ENCODE peak calls at places on chromosome 11, in six cellular contexts. One of them, this sample, is unnamed.

GRCh38 chr11:61832758-61833157 is 4.7 kb downstream of the FADS2 start:
- DNase-seq in uterus: no peak
- DNase-seq in cardiac muscle cell: no peak
- DNase-seq in heart left ventricle: peak; percentile 36
- DNase-seq in pancreas: no peak
- DNase-seq in lower lobe of right lung: no peak
- DNase-seq in this sample: no peak

GRCh38 chr11:76850815-76851214 is 9.9 kb upstream of the ACER3 start:
- DNase-seq in uterus: no peak
- DNase-seq in cardiac muscle cell: no peak
- DNase-seq in heart left ventricle: peak; percentile 13
- DNase-seq in pancreas: no peak
- DNase-seq in lower lobe of right lung: no peak
- DNase-seq in this sample: no peak

GRCh38 chr11:19953909-19954308 is 206.4 kb downstream of the DBX1 start:
- DNase-seq in uterus: no peak
- DNase-seq in cardiac muscle cell: peak; percentile 75
- DNase-seq in heart left ventricle: no peak
- DNase-seq in pancreas: no peak
- DNase-seq in lower lobe of right lung: no peak
- DNase-seq in this sample: no peak

GRCh38 chr11:66048525-66049313 is at the start of gene GAL3ST3:
- DNase-seq in uterus: no peak
- DNase-seq in cardiac muscle cell: peak; percentile 75
- DNase-seq in heart left ventricle: no peak
- DNase-seq in pancreas: no peak
- DNase-seq in lower lobe of right lung: no peak
- DNase-seq in this sample: no peak

GRCh38 chr11:121814962-121815361 is 301.1 kb downstream of the BLID start:
- DNase-seq in uterus: no peak
- DNase-seq in cardiac muscle cell: no peak
- DNase-seq in heart left ventricle: no peak
- DNase-seq in pancreas: no peak
- DNase-seq in lower lobe of right lung: no peak
- DNase-seq in this sample: no peak

GRCh38 chr11:83680351-83680750 is 394.2 kb upstream of the CCDC90B start:
- DNase-seq in uterus: no peak
- DNase-seq in cardiac muscle cell: peak; percentile 32
- DNase-seq in heart left ventricle: no peak
- DNase-seq in pancreas: no peak
- DNase-seq in lower lobe of right lung: no peak
- DNase-seq in this sample: no peak

GRCh38 chr11:133924661-133925060 is 32.1 kb downstream of the IGSF9B start:
- DNase-seq in uterus: no peak
- DNase-seq in cardiac muscle cell: no peak
- DNase-seq in heart left ventricle: no peak
- DNase-seq in pancreas: no peak
- DNase-seq in lower lobe of right lung: no peak
- DNase-seq in this sample: no peak

GRCh38 chr11:130260735-130261134 is 54.0 kb downstream of the ZBTB44 start:
- DNase-seq in uterus: no peak
- DNase-seq in cardiac muscle cell: no peak
- DNase-seq in heart left ventricle: no peak
- DNase-seq in pancreas: no peak
- DNase-seq in lower lobe of right lung: no peak
- DNase-seq in this sample: no peak

GRCh38 chr11:47412152-47412746 is 3.9 kb downstream of the SLC39A13 start:
- DNase-seq in uterus: no peak
- DNase-seq in cardiac muscle cell: peak; percentile 68
- DNase-seq in heart left ventricle: no peak
- DNase-seq in pancreas: peak; percentile 73
- DNase-seq in lower lobe of right lung: peak; percentile 75
- DNase-seq in this sample: peak; percentile 63

GRCh38 chr11:74004694-74005615 is 3.9 kb downstream of the UCP3 start:
- DNase-seq in uterus: no peak
- DNase-seq in cardiac muscle cell: no peak
- DNase-seq in heart left ventricle: no peak
- DNase-seq in pancreas: no peak
- DNase-seq in lower lobe of right lung: no peak
- DNase-seq in this sample: peak; percentile 82

GRCh38 chr11:94834931-94835330 is 66.8 kb downstream of the AMOTL1 start:
- DNase-seq in uterus: no peak
- DNase-seq in cardiac muscle cell: no peak
- DNase-seq in heart left ventricle: no peak
- DNase-seq in pancreas: no peak
- DNase-seq in lower lobe of right lung: no peak
- DNase-seq in this sample: no peak

GRCh38 chr11:94830722-94831121 is 62.6 kb downstream of the AMOTL1 start:
- DNase-seq in uterus: no peak
- DNase-seq in cardiac muscle cell: no peak
- DNase-seq in heart left ventricle: no peak
- DNase-seq in pancreas: no peak
- DNase-seq in lower lobe of right lung: no peak
- DNase-seq in this sample: no peak

GRCh38 chr11:94832604-94833238 is 64.6 kb downstream of the AMOTL1 start:
- DNase-seq in uterus: no peak
- DNase-seq in cardiac muscle cell: no peak
- DNase-seq in heart left ventricle: no peak
- DNase-seq in pancreas: no peak
- DNase-seq in lower lobe of right lung: no peak
- DNase-seq in this sample: no peak

GRCh38 chr11:94828088-94828487 is 59.9 kb downstream of the AMOTL1 start:
- DNase-seq in uterus: no peak
- DNase-seq in cardiac muscle cell: no peak
- DNase-seq in heart left ventricle: no peak
- DNase-seq in pancreas: no peak
- DNase-seq in lower lobe of right lung: no peak
- DNase-seq in this sample: no peak

GRCh38 chr11:94831529-94831928 is 63.4 kb downstream of the AMOTL1 start:
- DNase-seq in uterus: no peak
- DNase-seq in cardiac muscle cell: no peak
- DNase-seq in heart left ventricle: no peak
- DNase-seq in pancreas: no peak
- DNase-seq in lower lobe of right lung: no peak
- DNase-seq in this sample: no peak
- TF ChIP-seq CTCF in uterus: no peak
- TF ChIP-seq CTCF in cardiac muscle cell: no peak
- TF ChIP-seq CTCF in heart left ventricle: no peak
- TF ChIP-seq CTCF in pancreas: no peak
- TF ChIP-seq CTCF in lower lobe of right lung: no peak
- TF ChIP-seq CTCF in this sample: no peak

GRCh38 chr11:69642913-69643632 is 2.1 kb downstream of the CCND1 start:
- DNase-seq in uterus: peak; percentile 58
- DNase-seq in cardiac muscle cell: peak; percentile 90
- DNase-seq in heart left ventricle: peak; percentile 85
- DNase-seq in pancreas: peak; percentile 82
- DNase-seq in lower lobe of right lung: peak; percentile 85
- DNase-seq in this sample: peak; percentile 90
- H3K4me1 ChIP-seq in uterus: no peaks in the 10 kb centered on the region
- H3K4me1 ChIP-seq in cardiac muscle cell: peaks cover 9% of the 10 kb centered on the region
- H3K4me1 ChIP-seq in heart left ventricle: peaks cover 35% of the 10 kb centered on the region
- H3K4me1 ChIP-seq in pancreas: no peaks in the 10 kb centered on the region
- H3K4me1 ChIP-seq in lower lobe of right lung: peaks cover 54% of the 10 kb centered on the region
- H3K4me1 ChIP-seq in this sample: peaks cover 44% of the 10 kb centered on the region

GRCh38 chr11:35030716-35031213 is 108.2 kb upstream of the CD44 start:
- DNase-seq in uterus: peak; percentile 86
- DNase-seq in cardiac muscle cell: no peak
- DNase-seq in heart left ventricle: peak; percentile 61
- DNase-seq in pancreas: no peak
- DNase-seq in lower lobe of right lung: no peak
- DNase-seq in this sample: peak; percentile 61
- H3K4me3 ChIP-seq in uterus: no peak overlapping the region
- H3K4me3 ChIP-seq in cardiac muscle cell: no peak overlapping the region
- H3K4me3 ChIP-seq in heart left ventricle: no peak overlapping the region
- H3K4me3 ChIP-seq in pancreas: no peak overlapping the region
- H3K4me3 ChIP-seq in lower lobe of right lung: no peak overlapping the region
- H3K4me3 ChIP-seq in this sample: no peak overlapping the region

DNA sequence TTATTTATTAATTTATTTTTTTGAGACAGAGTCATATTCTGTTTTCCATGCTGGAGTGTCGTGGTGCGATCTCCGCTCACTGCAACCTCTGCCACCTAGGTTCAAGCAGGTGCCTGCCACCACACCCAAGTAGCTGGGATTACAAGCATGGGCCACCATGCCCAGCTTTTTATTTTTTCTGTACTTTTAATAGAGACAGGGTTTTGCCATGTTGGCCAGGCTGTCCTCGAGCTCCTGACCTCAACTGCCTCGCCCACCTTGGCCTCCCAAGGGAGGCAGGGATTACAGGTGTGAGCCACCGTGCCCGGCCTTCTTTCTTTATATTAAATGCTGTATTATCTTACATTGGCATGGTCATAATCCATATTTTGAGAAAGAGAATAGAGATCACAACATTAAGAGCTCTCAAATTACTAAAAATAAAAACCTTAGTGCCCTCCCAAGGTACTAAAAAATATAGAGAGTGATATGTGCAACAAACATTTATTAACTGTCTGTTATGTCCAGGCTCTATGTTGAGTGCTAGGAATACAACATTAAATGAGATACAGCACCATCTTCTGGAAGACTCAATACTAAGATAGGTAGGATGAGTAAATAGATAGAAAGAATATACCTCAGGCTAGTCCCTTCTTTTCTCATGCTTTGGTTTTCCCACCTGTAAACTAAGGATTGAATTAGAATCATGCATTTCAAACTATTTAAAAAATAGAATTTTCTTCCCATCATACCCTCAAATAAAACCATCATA is 84.1 kb downstream of the BBOX1 start:
- DNase-seq in uterus: no peak
- DNase-seq in cardiac muscle cell: no peak
- DNase-seq in heart left ventricle: no peak
- DNase-seq in pancreas: no peak
- DNase-seq in lower lobe of right lung: no peak
- DNase-seq in this sample: no peak
- TF ChIP-seq CTCF in uterus: peak; percentile 24
- TF ChIP-seq CTCF in cardiac muscle cell: peak; percentile 39
- TF ChIP-seq CTCF in heart left ventricle: no peak
- TF ChIP-seq CTCF in pancreas: no peak
- TF ChIP-seq CTCF in lower lobe of right lung: peak; percentile 12
- TF ChIP-seq CTCF in this sample: no peak

GRCh38 chr11:96335389-96335788 is 7.6 kb downstream of the MAML2 start:
- DNase-seq in uterus: no peak
- DNase-seq in cardiac muscle cell: no peak
- DNase-seq in heart left ventricle: no peak
- DNase-seq in pancreas: no peak
- DNase-seq in lower lobe of right lung: no peak
- DNase-seq in this sample: no peak

GRCh38 chr11:96332236-96332761 is 10.7 kb downstream of the MAML2 start:
- DNase-seq in uterus: no peak
- DNase-seq in cardiac muscle cell: no peak
- DNase-seq in heart left ventricle: no peak
- DNase-seq in pancreas: no peak
- DNase-seq in lower lobe of right lung: no peak
- DNase-seq in this sample: no peak

GRCh38 chr11:96334219-96334618 is 8.8 kb downstream of the MAML2 start:
- DNase-seq in uterus: no peak
- DNase-seq in cardiac muscle cell: no peak
- DNase-seq in heart left ventricle: no peak
- DNase-seq in pancreas: no peak
- DNase-seq in lower lobe of right lung: no peak
- DNase-seq in this sample: no peak

GRCh38 chr11:96331556-96332168 is 11.3 kb downstream of the MAML2 start:
- DNase-seq in uterus: no peak
- DNase-seq in cardiac muscle cell: no peak
- DNase-seq in heart left ventricle: no peak
- DNase-seq in pancreas: no peak
- DNase-seq in lower lobe of right lung: peak; percentile 79
- DNase-seq in this sample: no peak

DNA sequence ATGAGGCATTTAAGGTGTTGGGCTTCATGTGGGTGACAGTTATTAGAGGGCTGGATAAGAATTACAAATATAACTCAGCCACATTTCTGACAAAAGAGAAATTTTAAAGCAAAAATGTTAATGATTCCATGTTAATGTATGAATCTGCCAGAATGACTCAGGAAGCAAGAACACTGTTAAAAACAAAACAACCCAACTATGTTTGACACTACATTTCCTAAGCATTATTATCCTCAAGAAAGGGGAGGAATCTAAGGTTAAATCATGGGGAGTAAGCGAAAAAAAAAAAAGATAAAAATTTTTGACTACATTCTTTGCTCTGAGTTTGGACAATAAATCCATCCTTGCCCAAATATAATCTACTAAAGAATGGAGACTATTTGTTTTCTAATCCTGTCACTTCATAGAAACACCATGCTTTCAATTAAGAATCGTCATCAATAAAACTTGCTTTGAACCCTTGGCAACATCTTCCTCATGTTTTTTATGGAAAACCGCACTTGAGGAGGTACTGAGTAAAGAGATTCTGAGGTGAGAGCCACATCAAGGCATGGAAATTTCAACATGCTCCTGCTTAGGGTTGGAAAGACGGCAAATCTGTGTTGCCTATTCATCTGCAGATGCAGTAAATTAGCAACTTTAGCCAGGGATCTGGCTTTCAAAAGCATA is 9.8 kb downstream of the MAML2 start:
- DNase-seq in uterus: no peak
- DNase-seq in cardiac muscle cell: no peak
- DNase-seq in heart left ventricle: no peak
- DNase-seq in pancreas: no peak
- DNase-seq in lower lobe of right lung: no peak
- DNase-seq in this sample: no peak
- H3K4me1 ChIP-seq in uterus: peaks cover 8% of the 10 kb centered on the region
- H3K4me1 ChIP-seq in cardiac muscle cell: peaks cover 50% of the 10 kb centered on the region
- H3K4me1 ChIP-seq in heart left ventricle: peaks cover 3% of the 10 kb centered on the region
- H3K4me1 ChIP-seq in pancreas: peaks cover 7% of the 10 kb centered on the region
- H3K4me1 ChIP-seq in lower lobe of right lung: peaks cover 96% of the 10 kb centered on the region
- H3K4me1 ChIP-seq in this sample: peaks cover 33% of the 10 kb centered on the region

GRCh38 chr11:119335655-119336543 is 1.6 kb downstream of the RNF26 start:
- DNase-seq in uterus: no peak
- DNase-seq in cardiac muscle cell: no peak
- DNase-seq in heart left ventricle: no peak
- DNase-seq in pancreas: no peak
- DNase-seq in lower lobe of right lung: peak; percentile 45
- DNase-seq in this sample: no peak
- H3K4me3 ChIP-seq in uterus: no peak overlapping the region
- H3K4me3 ChIP-seq in cardiac muscle cell: no peak overlapping the region
- H3K4me3 ChIP-seq in heart left ventricle: no peak overlapping the region
- H3K4me3 ChIP-seq in pancreas: no peak overlapping the region
- H3K4me3 ChIP-seq in lower lobe of right lung: no peak overlapping the region
- H3K4me3 ChIP-seq in this sample: no peak overlapping the region

DNA sequence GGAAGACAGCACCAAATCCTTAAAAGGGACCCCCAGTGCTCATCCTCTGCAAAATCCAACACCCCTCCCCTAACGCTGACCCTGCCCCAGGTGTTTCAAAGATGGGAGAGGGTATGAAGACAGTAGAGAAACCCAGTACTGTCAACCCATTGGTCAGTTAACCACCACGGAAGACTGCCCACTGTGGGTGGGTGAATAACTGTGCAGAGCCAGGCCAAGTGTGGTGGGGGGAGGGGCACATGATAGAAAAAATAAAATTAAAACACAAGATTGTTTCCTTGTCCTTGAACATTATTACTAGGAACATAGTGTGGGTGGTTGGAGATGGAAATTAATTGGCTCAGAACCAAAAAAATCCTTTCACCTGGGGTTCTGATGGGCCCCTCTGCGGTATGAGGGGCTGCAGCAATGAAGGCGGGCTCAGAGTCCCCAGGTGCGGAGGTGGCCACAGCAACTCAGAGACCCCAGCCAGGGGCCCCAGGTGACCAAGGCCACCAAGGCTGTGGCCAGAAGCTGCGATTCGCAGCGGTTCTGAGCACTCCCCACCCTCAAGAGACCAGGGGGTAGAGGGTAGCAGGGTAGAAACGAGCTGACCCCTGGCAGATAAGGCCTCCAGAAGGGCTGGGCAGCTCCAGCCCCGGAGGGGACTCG is 1.1 kb downstream of the TNKS1BP1 start:
- DNase-seq in uterus: no peak
- DNase-seq in cardiac muscle cell: no peak
- DNase-seq in heart left ventricle: no peak
- DNase-seq in pancreas: peak; percentile 53
- DNase-seq in lower lobe of right lung: no peak
- DNase-seq in this sample: peak; percentile 47
- TF ChIP-seq CTCF in uterus: no peak
- TF ChIP-seq CTCF in cardiac muscle cell: peak; percentile 21
- TF ChIP-seq CTCF in heart left ventricle: no peak
- TF ChIP-seq CTCF in pancreas: no peak
- TF ChIP-seq CTCF in lower lobe of right lung: no peak
- TF ChIP-seq CTCF in this sample: no peak

This sample was measured in mucosa of descending colon.